ENCODE peak calls at places on chromosomes 3 and 15, in five cellular contexts. One of them, this sample, is unnamed.

GRCh38 chr3:150014782-150015181 is 44.1 kb upstream of the PFN2 start:
- DNase-seq in heart left ventricle: no peak
- DNase-seq in mucosa of descending colon: no peak
- DNase-seq in fibroblast of lung: no peak
- DNase-seq in OCI-LY7: no peak
- DNase-seq in this sample: no peak

GRCh38 chr3:72597756-72598195 is 250.5 kb downstream of the SHQ1 start:
- DNase-seq in heart left ventricle: no peak
- DNase-seq in mucosa of descending colon: no peak
- DNase-seq in fibroblast of lung: peak; percentile 12
- DNase-seq in OCI-LY7: no peak
- DNase-seq in this sample: no peak

GRCh38 chr15:80595391-80595790 is 99.7 kb upstream of the ABHD17C start:
- DNase-seq in heart left ventricle: no peak
- DNase-seq in mucosa of descending colon: peak; percentile 18
- DNase-seq in fibroblast of lung: peak; percentile 12
- DNase-seq in OCI-LY7: no peak
- DNase-seq in this sample: no peak

GRCh38 chr3:71780430-71780829 is 4.5 kb downstream of the PROK2 start:
- DNase-seq in heart left ventricle: no peak
- DNase-seq in mucosa of descending colon: no peak
- DNase-seq in fibroblast of lung: no peak
- DNase-seq in OCI-LY7: no peak
- DNase-seq in this sample: no peak

GRCh38 chr3:63386568-63386967 is 108.5 kb downstream of the SYNPR start:
- DNase-seq in heart left ventricle: no peak
- DNase-seq in mucosa of descending colon: no peak
- DNase-seq in fibroblast of lung: no peak
- DNase-seq in OCI-LY7: no peak
- DNase-seq in this sample: no peak

GRCh38 chr15:49737138-49737537 is 116.3 kb downstream of the DTWD1 start:
- DNase-seq in heart left ventricle: no peak
- DNase-seq in mucosa of descending colon: no peak
- DNase-seq in fibroblast of lung: no peak
- DNase-seq in OCI-LY7: no peak
- DNase-seq in this sample: no peak

GRCh38 chr3:24680214-24680967 is 185.7 kb upstream of the THRB start:
- DNase-seq in heart left ventricle: peak; percentile 46
- DNase-seq in mucosa of descending colon: peak; percentile 80
- DNase-seq in fibroblast of lung: peak; percentile 37
- DNase-seq in OCI-LY7: peak; percentile 51
- DNase-seq in this sample: peak; percentile 53

GRCh38 chr3:170277833-170278586 is 55.8 kb downstream of the PRKCI start:
- DNase-seq in heart left ventricle: no peak
- DNase-seq in mucosa of descending colon: peak; percentile 39
- DNase-seq in fibroblast of lung: peak; percentile 21
- DNase-seq in OCI-LY7: peak; percentile 9
- DNase-seq in this sample: peak; percentile 62

GRCh38 chr3:42023380-42023779 is 61.5 kb upstream of the ULK4 start:
- DNase-seq in heart left ventricle: no peak
- DNase-seq in mucosa of descending colon: no peak
- DNase-seq in fibroblast of lung: no peak
- DNase-seq in OCI-LY7: no peak
- DNase-seq in this sample: no peak

GRCh38 chr3:194598771-194599557 is 34.3 kb downstream of the TMEM44 start:
- DNase-seq in heart left ventricle: no peak
- DNase-seq in mucosa of descending colon: no peak
- DNase-seq in fibroblast of lung: peak; percentile 79
- DNase-seq in OCI-LY7: no peak
- DNase-seq in this sample: no peak

GRCh38 chr3:64291345-64291744 is 66.1 kb upstream of the PRICKLE2 start:
- DNase-seq in heart left ventricle: no peak
- DNase-seq in mucosa of descending colon: no peak
- DNase-seq in fibroblast of lung: peak; percentile 96
- DNase-seq in OCI-LY7: no peak
- DNase-seq in this sample: no peak

GRCh38 chr15:32687556-32687955 is 30.2 kb upstream of the GREM1 start:
- DNase-seq in heart left ventricle: no peak
- DNase-seq in mucosa of descending colon: no peak
- DNase-seq in fibroblast of lung: no peak
- DNase-seq in OCI-LY7: no peak
- DNase-seq in this sample: no peak

GRCh38 chr15:60787737-60788513 is 309.0 kb upstream of the ICE2 start:
- DNase-seq in heart left ventricle: no peak
- DNase-seq in mucosa of descending colon: peak; percentile 20
- DNase-seq in fibroblast of lung: no peak
- DNase-seq in OCI-LY7: peak; percentile 9
- DNase-seq in this sample: peak; percentile 9

GRCh38 chr3:21649519-21649918 is 101.5 kb downstream of the ZNF385D start:
- DNase-seq in heart left ventricle: no peak
- DNase-seq in mucosa of descending colon: no peak
- DNase-seq in fibroblast of lung: no peak
- DNase-seq in OCI-LY7: no peak
- DNase-seq in this sample: no peak

GRCh38 chr3:58594117-58594516 is 16.9 kb upstream of the FAM107A start:
- DNase-seq in heart left ventricle: no peak
- DNase-seq in mucosa of descending colon: no peak
- DNase-seq in fibroblast of lung: no peak
- DNase-seq in OCI-LY7: no peak
- DNase-seq in this sample: no peak

GRCh38 chr3:127836004-127836882 is 13.9 kb upstream of the MGLL start:
- DNase-seq in heart left ventricle: no peak
- DNase-seq in mucosa of descending colon: no peak
- DNase-seq in fibroblast of lung: no peak
- DNase-seq in OCI-LY7: no peak
- DNase-seq in this sample: no peak

GRCh38 chr3:12541625-12542024 is 3.7 kb downstream of the MKRN2OS start:
- DNase-seq in heart left ventricle: no peak
- DNase-seq in mucosa of descending colon: no peak
- DNase-seq in fibroblast of lung: no peak
- DNase-seq in OCI-LY7: peak; percentile 36
- DNase-seq in this sample: no peak

DNA sequence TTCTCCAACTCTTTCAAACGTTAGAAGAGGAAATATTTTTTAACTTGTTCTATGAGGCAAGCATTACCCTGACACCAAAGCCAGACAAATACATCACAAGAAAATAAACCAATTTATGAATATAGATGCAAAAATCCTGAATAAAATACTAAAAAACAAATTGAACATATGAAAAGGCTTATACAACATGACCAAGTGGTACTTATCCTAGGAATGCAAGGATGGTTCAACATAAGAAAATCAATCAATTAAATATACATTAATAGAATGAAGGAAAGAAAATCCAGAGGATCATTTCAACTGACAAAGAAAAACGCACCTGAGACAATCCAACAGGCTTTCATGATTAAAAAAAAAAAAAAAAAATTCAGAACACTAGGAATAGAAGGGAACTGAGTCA is 17.1 kb downstream of the XPC start:
- DNase-seq in heart left ventricle: no peak
- DNase-seq in mucosa of descending colon: no peak
- DNase-seq in fibroblast of lung: no peak
- DNase-seq in OCI-LY7: no peak
- DNase-seq in this sample: no peak
- H3K36me3 ChIP-seq in heart left ventricle: peaks cover 94% of the 10 kb centered on the region
- H3K36me3 ChIP-seq in mucosa of descending colon: peaks cover 12% of the 10 kb centered on the region
- H3K36me3 ChIP-seq in fibroblast of lung: peaks cover 31% of the 10 kb centered on the region
- H3K36me3 ChIP-seq in OCI-LY7: peaks cover 96% of the 10 kb centered on the region
- H3K36me3 ChIP-seq in this sample: peaks cover 38% of the 10 kb centered on the region

GRCh38 chr3:49122886-49123545 is 2.4 kb upstream of the USP19 start:
- DNase-seq in heart left ventricle: no peak
- DNase-seq in mucosa of descending colon: no peak
- DNase-seq in fibroblast of lung: no peak
- DNase-seq in OCI-LY7: no peak
- DNase-seq in this sample: no peak

GRCh38 chr3:49120438-49121135 is at the start of gene USP19:
- DNase-seq in heart left ventricle: peak; percentile 95
- DNase-seq in mucosa of descending colon: peak; percentile 98
- DNase-seq in fibroblast of lung: peak; percentile 93
- DNase-seq in OCI-LY7: peak; percentile 95
- DNase-seq in this sample: peak; percentile 95

GRCh38 chr3:49122022-49122421 is 1.4 kb upstream of the USP19 start:
- DNase-seq in heart left ventricle: no peak
- DNase-seq in mucosa of descending colon: no peak
- DNase-seq in fibroblast of lung: no peak
- DNase-seq in OCI-LY7: no peak
- DNase-seq in this sample: no peak

GRCh38 chr3:49120096-49120437 is 556 bp downstream of the USP19 start:
- DNase-seq in heart left ventricle: no peak
- DNase-seq in mucosa of descending colon: no peak
- DNase-seq in fibroblast of lung: no peak
- DNase-seq in OCI-LY7: peak; percentile 31
- DNase-seq in this sample: no peak

DNA sequence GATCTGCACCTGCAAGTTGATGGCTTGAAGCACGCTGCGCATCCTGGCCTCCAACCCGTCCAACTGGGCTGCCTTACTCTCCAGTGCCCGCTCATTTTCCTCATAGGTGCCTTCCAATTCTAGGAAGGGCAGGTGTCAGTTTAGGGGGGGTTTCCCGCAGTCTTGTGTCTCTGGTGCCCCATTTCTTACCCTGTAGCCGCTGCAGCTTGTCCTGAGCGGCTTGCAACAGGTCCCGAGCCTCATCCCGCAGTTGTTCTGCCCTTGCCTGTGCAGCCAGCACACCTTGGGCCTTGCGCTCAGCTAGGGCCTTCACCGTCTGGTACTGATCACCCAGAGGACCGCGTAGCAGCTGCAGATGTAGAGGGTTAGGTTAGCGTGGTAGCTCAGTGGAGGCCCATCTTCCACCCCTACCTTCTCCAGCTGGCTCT is 635 bp upstream of the USP19 start:
- DNase-seq in heart left ventricle: no peak
- DNase-seq in mucosa of descending colon: no peak
- DNase-seq in fibroblast of lung: no peak
- DNase-seq in OCI-LY7: peak; percentile 11
- DNase-seq in this sample: no peak
- H3K36me3 ChIP-seq in heart left ventricle: peaks cover 80% of the 10 kb centered on the region
- H3K36me3 ChIP-seq in mucosa of descending colon: peaks cover 8% of the 10 kb centered on the region
- H3K36me3 ChIP-seq in fibroblast of lung: peaks cover 50% of the 10 kb centered on the region
- H3K36me3 ChIP-seq in OCI-LY7: peaks cover 28% of the 10 kb centered on the region
- H3K36me3 ChIP-seq in this sample: peaks cover 3% of the 10 kb centered on the region

GRCh38 chr3:49029563-49029884 is 326 bp upstream of the IMPDH2 start:
- DNase-seq in heart left ventricle: no peak
- DNase-seq in mucosa of descending colon: no peak
- DNase-seq in fibroblast of lung: no peak
- DNase-seq in OCI-LY7: no peak
- DNase-seq in this sample: no peak
- H3K36me3 ChIP-seq in heart left ventricle: peaks cover 61% of the 10 kb centered on the region
- H3K36me3 ChIP-seq in mucosa of descending colon: peaks cover 5% of the 10 kb centered on the region
- H3K36me3 ChIP-seq in fibroblast of lung: peaks cover 29% of the 10 kb centered on the region
- H3K36me3 ChIP-seq in OCI-LY7: peaks cover 84% of the 10 kb centered on the region
- H3K36me3 ChIP-seq in this sample: no peaks in the 10 kb centered on the region

GRCh38 chr3:51498871-51499790 is 684 bp downstream of the DCAF1 start:
- DNase-seq in heart left ventricle: peak; percentile 92
- DNase-seq in mucosa of descending colon: peak; percentile 96
- DNase-seq in fibroblast of lung: peak; percentile 91
- DNase-seq in OCI-LY7: peak; percentile 88
- DNase-seq in this sample: peak; percentile 96
- H3K36me3 ChIP-seq in heart left ventricle: peaks cover 10% of the 10 kb centered on the region
- H3K36me3 ChIP-seq in mucosa of descending colon: no peaks in the 10 kb centered on the region
- H3K36me3 ChIP-seq in fibroblast of lung: no peaks in the 10 kb centered on the region
- H3K36me3 ChIP-seq in OCI-LY7: peaks cover 31% of the 10 kb centered on the region
- H3K36me3 ChIP-seq in this sample: peaks cover 3% of the 10 kb centered on the region

GRCh38 chr3:15023249-15023648 is 41.9 kb downstream of the MRPS25 start:
- DNase-seq in heart left ventricle: no peak
- DNase-seq in mucosa of descending colon: no peak
- DNase-seq in fibroblast of lung: no peak
- DNase-seq in OCI-LY7: no peak
- DNase-seq in this sample: no peak
- H3K36me3 ChIP-seq in heart left ventricle: peaks cover 80% of the 10 kb centered on the region
- H3K36me3 ChIP-seq in mucosa of descending colon: peaks cover 9% of the 10 kb centered on the region
- H3K36me3 ChIP-seq in fibroblast of lung: peaks cover 5% of the 10 kb centered on the region
- H3K36me3 ChIP-seq in OCI-LY7: peaks cover 90% of the 10 kb centered on the region
- H3K36me3 ChIP-seq in this sample: peaks cover 5% of the 10 kb centered on the region

GRCh38 chr3:46682974-46683373 is 10.5 kb downstream of the ALS2CL start:
- DNase-seq in heart left ventricle: no peak
- DNase-seq in mucosa of descending colon: no peak
- DNase-seq in fibroblast of lung: no peak
- DNase-seq in OCI-LY7: no peak
- DNase-seq in this sample: no peak

GRCh38 chr3:46680298-46680826 is 13.1 kb downstream of the ALS2CL start:
- DNase-seq in heart left ventricle: no peak
- DNase-seq in mucosa of descending colon: no peak
- DNase-seq in fibroblast of lung: no peak
- DNase-seq in OCI-LY7: no peak
- DNase-seq in this sample: no peak

GRCh38 chr3:46679681-46680080 is 13.8 kb downstream of the ALS2CL start:
- DNase-seq in heart left ventricle: no peak
- DNase-seq in mucosa of descending colon: no peak
- DNase-seq in fibroblast of lung: no peak
- DNase-seq in OCI-LY7: no peak
- DNase-seq in this sample: no peak

GRCh38 chr3:46681387-46681786 is 12.1 kb downstream of the ALS2CL start:
- DNase-seq in heart left ventricle: no peak
- DNase-seq in mucosa of descending colon: no peak
- DNase-seq in fibroblast of lung: no peak
- DNase-seq in OCI-LY7: no peak
- DNase-seq in this sample: no peak

DNA sequence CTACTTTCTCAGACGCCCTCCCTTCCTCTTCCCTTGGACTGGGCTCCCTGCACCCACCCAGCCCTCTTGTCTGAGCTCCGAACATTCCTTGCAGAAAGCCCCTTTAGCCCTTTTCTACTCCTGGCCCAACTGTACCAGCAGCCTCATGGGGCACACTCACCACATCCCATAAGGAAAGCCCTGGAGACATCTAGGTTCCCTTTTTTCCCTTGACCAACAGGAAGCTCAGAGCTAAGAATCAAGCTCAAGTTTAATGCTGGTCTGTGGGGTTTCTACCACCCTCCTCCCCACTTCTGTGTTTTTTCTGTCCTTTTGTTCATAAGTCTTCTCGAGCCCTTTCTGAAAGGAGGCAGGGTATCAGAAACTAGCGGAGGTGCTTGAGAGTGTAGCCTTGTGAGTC is 11.3 kb downstream of the ALS2CL start:
- DNase-seq in heart left ventricle: no peak
- DNase-seq in mucosa of descending colon: no peak
- DNase-seq in fibroblast of lung: no peak
- DNase-seq in OCI-LY7: no peak
- DNase-seq in this sample: no peak
- H3K36me3 ChIP-seq in heart left ventricle: peaks cover 83% of the 10 kb centered on the region
- H3K36me3 ChIP-seq in mucosa of descending colon: no peaks in the 10 kb centered on the region
- H3K36me3 ChIP-seq in fibroblast of lung: no peaks in the 10 kb centered on the region
- H3K36me3 ChIP-seq in OCI-LY7: no peaks in the 10 kb centered on the region
- H3K36me3 ChIP-seq in this sample: no peaks in the 10 kb centered on the region

DNA sequence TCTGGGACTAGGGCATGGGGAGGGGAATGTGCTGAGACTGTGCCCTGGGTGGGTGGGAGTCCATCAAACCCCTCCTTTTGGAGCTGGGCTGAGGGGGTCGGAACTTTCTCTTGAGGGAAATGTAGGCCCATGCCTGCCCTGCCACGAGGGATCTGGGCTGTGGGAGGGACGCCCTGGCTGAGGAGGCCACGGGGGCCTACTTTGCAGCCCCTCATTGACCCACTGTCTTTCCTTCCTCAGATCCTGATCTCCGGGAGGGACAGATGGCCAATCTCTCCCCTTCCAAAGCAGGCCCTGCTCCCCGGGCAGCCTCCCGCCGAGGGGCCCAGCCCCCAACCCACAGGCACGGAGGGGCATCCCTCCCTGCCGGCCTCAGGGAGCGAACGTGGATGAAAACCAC is 25.3 kb downstream of the LOXL1 start:
- DNase-seq in heart left ventricle: no peak
- DNase-seq in mucosa of descending colon: no peak
- DNase-seq in fibroblast of lung: no peak
- DNase-seq in OCI-LY7: no peak
- DNase-seq in this sample: no peak
- H3K36me3 ChIP-seq in heart left ventricle: peaks cover 27% of the 10 kb centered on the region
- H3K36me3 ChIP-seq in mucosa of descending colon: no peaks in the 10 kb centered on the region
- H3K36me3 ChIP-seq in fibroblast of lung: peaks cover 37% of the 10 kb centered on the region
- H3K36me3 ChIP-seq in OCI-LY7: no peaks in the 10 kb centered on the region
- H3K36me3 ChIP-seq in this sample: no peaks in the 10 kb centered on the region

This sample was measured in small intestine.